ENCODE peak calls at places on chromosome 1, in four cellular contexts. R, M, X and S are unnamed samples.

GRCh38 chr1:6035265-6035664 is 10.4 kb upstream of the KCNAB2 start:
- DNase-seq in M (no peak), R (no peak), X (no peak), S (no peak)

GRCh38 chr1:228279011-228279721 is 71.3 kb downstream of the OBSCN start:
- DNase-seq in X (no peak), R (no peak), M (no peak), S (no peak)

GRCh38 chr1:38991638-38992449 is 768 bp downstream of the AKIRIN1 start:
- DNase-seq in X (no peak), R (peak), M (peak), S (no peak)

GRCh38 chr1:114024049-114024448 is 44.8 kb downstream of the OLFML3 start:
- DNase-seq in M (no peak), R (no peak), X (no peak), S (no peak)

GRCh38 chr1:34984435-34985062 is 598 bp downstream of the TMEM35B start:
- DNase-seq in R (peak), X (no peak), M (peak), S (no peak)

GRCh38 chr1:5370321-5370720 is 621.9 kb downstream of the NPHP4 start:
- DNase-seq in X (no peak), R (no peak), M (no peak), S (peak)

GRCh38 chr1:23018661-23019093 is 591 bp upstream of the KDM1A start:
- DNase-seq in X (no peak), R (peak), M (no peak), S (no peak)

GRCh38 chr1:216178266-216178665 is 245.0 kb downstream of the USH2A start:
- DNase-seq in X (no peak), M (no peak), R (no peak), S (no peak)

GRCh38 chr1:106748581-106748980 is 307.9 kb upstream of the PRMT6 start:
- DNase-seq in M (no peak), R (no peak), X (no peak), S (no peak)

GRCh38 chr1:231951399-231951798 is 324.8 kb downstream of the DISC1 start:
- DNase-seq in M (no peak), R (no peak), X (no peak), S (no peak)

GRCh38 chr1:109040627-109041613 is 982 bp downstream of the WDR47 start:
- DNase-seq in X (no peak), R (peak), M (no peak), S (no peak)

GRCh38 chr1:172909606-172910326 is 141.0 kb downstream of the TNFSF18 start:
- DNase-seq in R (peak), X (no peak), M (no peak), S (no peak)

GRCh38 chr1:117403597-117403996 is 36.3 kb downstream of the MAN1A2 start:
- DNase-seq in X (no peak), R (no peak), M (no peak), S (no peak)

GRCh38 chr1:110880708-110881374 is 7.9 kb downstream of the CD53 start:
- DNase-seq in M (no peak), X (no peak), R (no peak), S (peak)

GRCh38 chr1:174726880-174727585 is 272.7 kb upstream of the CACYBP start:
- DNase-seq in X (no peak), R (no peak), M (no peak), S (no peak)

GRCh38 chr1:12386130-12386529 is 156.3 kb downstream of the VPS13D start:
- DNase-seq in R (no peak), M (no peak), X (no peak), S (no peak)

GRCh38 chr1:156082111-156083091 is at the start of gene MEX3A:
- DNase-seq in X (peak), R (peak), M (peak), S (peak)

GRCh38 chr1:107702946-107703571 is 261.9 kb downstream of the VAV3 start:
- DNase-seq in M (no peak), X (no peak), R (no peak), S (no peak)

GRCh38 chr1:218479436-218480115 is 134.4 kb downstream of the TGFB2 start:
- DNase-seq in X (no peak), R (peak), M (no peak), S (no peak)

GRCh38 chr1:246351726-246352125 is 155.4 kb downstream of the SMYD3 start:
- DNase-seq in M (no peak), R (no peak), X (no peak), S (no peak)

GRCh38 chr1:36154765-36155559 is 998 bp upstream of the MAP7D1 start:
- DNase-seq in R (no peak), X (no peak), M (no peak), S (no peak)

GRCh38 chr1:31705080-31705866 is 1.5 kb upstream of the COL16A1 start:
- DNase-seq in M (no peak), X (peak), R (peak), S (peak)

GRCh38 chr1:246790833-246791232 is 66.6 kb downstream of the SCCPDH start:
- DNase-seq in M (no peak), R (no peak), X (no peak), S (no peak)

GRCh38 chr1:168362991-168363390 is 82.3 kb downstream of the TBX19 start:
- DNase-seq in X (no peak), M (no peak), R (no peak), S (peak)

GRCh38 chr1:116886532-116886931 is 23.2 kb upstream of the PTGFRN start:
- DNase-seq in R (no peak), X (no peak), M (no peak), S (no peak)